ENCODE peak calls at places on chromosomes 12 and 14, in four cellular contexts. One of them, this sample, is unnamed.

GRCh38 chr12:50924439-50925341 is 27.7 kb upstream of the HIGD1C start:
- DNase-seq in Kasumi-1: peak; percentile 88
- DNase-seq in NCI-H345: peak; percentile 48
- DNase-seq in activated naive CD4-positive, alpha-beta T cell treated with anti-CD3 and anti-CD28 coated beads, Interleukin-2, amount 50 U/mL, for 72 hours: no peak
- DNase-seq in this sample: peak; percentile 87

GRCh38 chr12:45583011-45583657 is 146.4 kb upstream of the ARID2 start:
- DNase-seq in Kasumi-1: no peak
- DNase-seq in NCI-H345: no peak
- DNase-seq in activated naive CD4-positive, alpha-beta T cell treated with anti-CD3 and anti-CD28 coated beads, Interleukin-2, amount 50 U/mL, for 72 hours: no peak
- DNase-seq in this sample: no peak

GRCh38 chr12:114799574-114800487 is 115.9 kb upstream of the TBX3 start:
- DNase-seq in Kasumi-1: no peak
- DNase-seq in NCI-H345: no peak
- DNase-seq in activated naive CD4-positive, alpha-beta T cell treated with anti-CD3 and anti-CD28 coated beads, Interleukin-2, amount 50 U/mL, for 72 hours: no peak
- DNase-seq in this sample: no peak

GRCh38 chr14:100901391-100902183 is 1.9 kb downstream of the RTL1 start:
- DNase-seq in Kasumi-1: no peak
- DNase-seq in NCI-H345: no peak
- DNase-seq in activated naive CD4-positive, alpha-beta T cell treated with anti-CD3 and anti-CD28 coated beads, Interleukin-2, amount 50 U/mL, for 72 hours: no peak
- DNase-seq in this sample: no peak

GRCh38 chr12:32777776-32778175 is 22.1 kb upstream of the YARS2 start:
- DNase-seq in Kasumi-1: no peak
- DNase-seq in NCI-H345: no peak
- DNase-seq in activated naive CD4-positive, alpha-beta T cell treated with anti-CD3 and anti-CD28 coated beads, Interleukin-2, amount 50 U/mL, for 72 hours: no peak
- DNase-seq in this sample: no peak

GRCh38 chr14:86057018-86057667 is 527.2 kb downstream of the FLRT2 start:
- DNase-seq in Kasumi-1: peak; percentile 60
- DNase-seq in NCI-H345: peak; percentile 48
- DNase-seq in activated naive CD4-positive, alpha-beta T cell treated with anti-CD3 and anti-CD28 coated beads, Interleukin-2, amount 50 U/mL, for 72 hours: peak; percentile 36
- DNase-seq in this sample: peak; percentile 62

GRCh38 chr14:25009891-25010290 is 40.1 kb downstream of the STXBP6 start:
- DNase-seq in Kasumi-1: no peak
- DNase-seq in NCI-H345: no peak
- DNase-seq in activated naive CD4-positive, alpha-beta T cell treated with anti-CD3 and anti-CD28 coated beads, Interleukin-2, amount 50 U/mL, for 72 hours: no peak
- DNase-seq in this sample: no peak

GRCh38 chr12:108337235-108338223 is 1.6 kb downstream of the CMKLR1 start:
- DNase-seq in Kasumi-1: peak; percentile 56
- DNase-seq in NCI-H345: no peak
- DNase-seq in activated naive CD4-positive, alpha-beta T cell treated with anti-CD3 and anti-CD28 coated beads, Interleukin-2, amount 50 U/mL, for 72 hours: no peak
- DNase-seq in this sample: no peak

GRCh38 chr12:124507188-124508109 is 60.0 kb downstream of the NCOR2 start:
- DNase-seq in Kasumi-1: no peak
- DNase-seq in NCI-H345: no peak
- DNase-seq in activated naive CD4-positive, alpha-beta T cell treated with anti-CD3 and anti-CD28 coated beads, Interleukin-2, amount 50 U/mL, for 72 hours: no peak
- DNase-seq in this sample: no peak

GRCh38 chr14:95291859-95292542 is 27.7 kb downstream of the CLMN start:
- DNase-seq in Kasumi-1: no peak
- DNase-seq in NCI-H345: peak; percentile 64
- DNase-seq in activated naive CD4-positive, alpha-beta T cell treated with anti-CD3 and anti-CD28 coated beads, Interleukin-2, amount 50 U/mL, for 72 hours: no peak
- DNase-seq in this sample: peak; percentile 47

GRCh38 chr12:47400251-47400650 is 305.6 kb downstream of the RPAP3 start:
- DNase-seq in Kasumi-1: no peak
- DNase-seq in NCI-H345: no peak
- DNase-seq in activated naive CD4-positive, alpha-beta T cell treated with anti-CD3 and anti-CD28 coated beads, Interleukin-2, amount 50 U/mL, for 72 hours: no peak
- DNase-seq in this sample: no peak